ENCODE peak calls at places on chromosomes 16 and 17, in five cellular contexts. Z is WTC11, T is B cell, G is epithelial cell of esophagus, D is PC-3. L is an unnamed sample.

GRCh38 chr17:4220655-4221054 is 43.1 kb downstream of the ANKFY1 start:
- DNase-seq in G (no peak), T (no peak), D (no peak), Z (no peak), L (no peak)

GRCh38 chr17:13410874-13411273 is 190.9 kb downstream of the HS3ST3A1 start:
- DNase-seq in D (peak; percentile 22), G (peak; percentile 6), Z (no peak), T (no peak), L (no peak)

GRCh38 chr16:14148016-14148415 is 76.9 kb downstream of the MRTFB start:
- DNase-seq in T (no peak), G (no peak), D (no peak), Z (no peak), L (no peak)

GRCh38 chr16:3964686-3965290 is 84.3 kb upstream of the CREBBP start:
- DNase-seq in D (no peak), G (no peak), T (no peak), Z (no peak), L (no peak)

GRCh38 chr17:74477411-74477810 is 11.0 kb downstream of the CD300A start:
- DNase-seq in D (no peak), G (no peak), Z (no peak), T (no peak), L (no peak)

GRCh38 chr16:53084141-53084541 is 29.4 kb downstream of the CHD9 start:
- DNase-seq in D (no peak), Z (no peak), G (peak; percentile 95), T (no peak), L (no peak)

GRCh38 chr16:47528431-47528830 is 67.3 kb downstream of the PHKB start:
- DNase-seq in D (no peak), T (no peak), Z (no peak), G (no peak), L (no peak)

GRCh38 chr17:7893226-7893880 is 4.8 kb downstream of the CHD3 start:
- DNase-seq in Z (no peak), D (no peak), G (no peak), T (no peak), L (no peak)

GRCh38 chr17:75920045-75920560 is 15.4 kb upstream of the MRPL38 start:
- DNase-seq in G (no peak), D (no peak), T (no peak), Z (no peak), L (no peak)

GRCh38 chr16:81453091-81453728 is 8.6 kb downstream of the CMIP start:
- DNase-seq in T (no peak), Z (no peak), D (no peak), G (no peak), L (no peak)

GRCh38 chr16:67939507-67940435 is 3.1 kb upstream of the PSMB10 start:
- DNase-seq in D (no peak), T (no peak), G (no peak), Z (no peak), L (no peak)

GRCh38 chr17:12074346-12074745 is 53.7 kb downstream of the MAP2K4 start:
- DNase-seq in Z (no peak), T (no peak), D (no peak), G (no peak), L (no peak)

GRCh38 chr16:80250376-80250775 is 290.4 kb upstream of the DYNLRB2 start:
- DNase-seq in T (no peak), D (no peak), G (peak; percentile 43), Z (no peak), L (no peak)

GRCh38 chr17:56292010-56292409 is 138.7 kb downstream of the ANKFN1 start:
- DNase-seq in Z (no peak), D (peak; percentile 50), T (no peak), G (peak; percentile 34), L (no peak)

GRCh38 chr17:15490634-15491261 is 23.3 kb upstream of the CDRT4 start:
- DNase-seq in G (peak; percentile 74), Z (peak; percentile 56), T (no peak), D (peak; percentile 74), L (no peak)

GRCh38 chr16:15857779-15858560 is 1.1 kb upstream of the MYH11 start:
- DNase-seq in T (no peak), Z (peak; percentile 69), G (peak; percentile 17), D (no peak), L (peak; percentile 64)

GRCh38 chr16:15055141-15056053 is 477 bp downstream of the NTAN1 start:
- DNase-seq in D (peak; percentile 9), Z (peak; percentile 69), G (no peak), T (peak; percentile 77), L (no peak)

GRCh38 chr17:70239391-70239826 is 70.1 kb downstream of the KCNJ2 start:
- DNase-seq in Z (no peak), G (no peak), T (no peak), D (no peak), L (no peak)

GRCh38 chr17:48127371-48128051 is 19.9 kb downstream of the SNX11 start:
- DNase-seq in T (no peak), Z (no peak), D (peak; percentile 87), G (peak; percentile 89), L (no peak)

GRCh38 chr16:56677474-56677873 is 4.8 kb upstream of the MT1X start:
- DNase-seq in D (no peak), T (peak; percentile 27), Z (no peak), G (no peak), L (no peak)

GRCh38 chr16:27999687-28000086 is 63.8 kb downstream of the GSG1L start:
- DNase-seq in D (peak; percentile 6), T (no peak), G (peak; percentile 9), Z (no peak), L (no peak)

GRCh38 chr17:57357830-57358426 is 101.6 kb downstream of the MSI2 start:
- DNase-seq in T (no peak), G (peak; percentile 88), D (peak; percentile 88), Z (no peak), L (no peak)

GRCh38 chr17:40099627-40100418 is 566 bp downstream of the NR1D1 start:
- DNase-seq in G (peak; percentile 20), Z (no peak), D (no peak), T (no peak), L (no peak)

GRCh38 chr16:57137566-57138273 is 45.3 kb downstream of the CPNE2 start:
- DNase-seq in D (no peak), T (no peak), Z (no peak), G (no peak), L (no peak)

GRCh38 chr17:65104541-65104940 is 32.6 kb upstream of the RGS9 start:
- DNase-seq in G (no peak), Z (no peak), D (no peak), T (no peak), L (no peak)

GRCh38 chr16:54062361-54063346 is 223.9 kb downstream of the IRX3 start:
- DNase-seq in D (no peak), G (no peak), T (no peak), Z (no peak), L (no peak)

GRCh38 chr17:55157165-55157564 is 107.6 kb upstream of the HLF start:
- DNase-seq in G (peak; percentile 39), Z (no peak), D (peak; percentile 34), T (no peak), L (no peak)

GRCh38 chr17:46023783-46024388 is 24.8 kb downstream of the STH start:
- DNase-seq in D (no peak), Z (no peak), G (no peak), T (no peak), L (no peak)

GRCh38 chr16:85330694-85331188 is 218.5 kb upstream of the CIBAR2 start:
- DNase-seq in G (peak; percentile 66), Z (no peak), T (peak; percentile 45), D (peak; percentile 71), L (no peak)

GRCh38 chr17:71631483-71631882 is 489.3 kb upstream of the SOX9 start:
- DNase-seq in G (peak; percentile 66), T (no peak), Z (no peak), D (peak; percentile 91), L (no peak)

GRCh38 chr17:64611374-64611773 is 50.7 kb downstream of the SMURF2 start:
- DNase-seq in Z (no peak), D (no peak), G (no peak), T (no peak), L (no peak)

GRCh38 chr17:15184872-15185624 is 80.1 kb downstream of the PMP22 start:
- DNase-seq in D (no peak), G (no peak), Z (no peak), T (no peak), L (no peak)

GRCh38 chr16:88922114-88922825 is 54.7 kb downstream of the CBFA2T3 start:
- DNase-seq in G (no peak), D (peak; percentile 42), Z (peak; percentile 58), T (no peak), L (no peak)

GRCh38 chr16:55955845-55956244 is 80.7 kb upstream of the CES5A start:
- DNase-seq in G (no peak), T (no peak), D (no peak), Z (no peak), L (no peak)

GRCh38 chr17:30222741-30223175 is 12.7 kb downstream of the SLC6A4 start:
- DNase-seq in T (no peak), D (no peak), G (no peak), Z (no peak), L (no peak)

GRCh38 chr16:83793179-83793578 is 14.6 kb upstream of the HSBP1 start:
- DNase-seq in G (peak; percentile 51), Z (no peak), T (no peak), D (peak; percentile 20), L (no peak)

GRCh38 chr16:83789642-83790401 is 18.0 kb upstream of the HSBP1 start:
- DNase-seq in D (no peak), T (no peak), G (no peak), Z (no peak), L (no peak)

GRCh38 chr16:83791916-83792315 is 15.9 kb upstream of the HSBP1 start:
- DNase-seq in G (no peak), T (no peak), D (no peak), Z (no peak), L (no peak)

GRCh38 chr16:83794874-83795273 is 12.9 kb upstream of the HSBP1 start:
- DNase-seq in G (no peak), Z (no peak), D (no peak), T (no peak), L (no peak)

DNA sequence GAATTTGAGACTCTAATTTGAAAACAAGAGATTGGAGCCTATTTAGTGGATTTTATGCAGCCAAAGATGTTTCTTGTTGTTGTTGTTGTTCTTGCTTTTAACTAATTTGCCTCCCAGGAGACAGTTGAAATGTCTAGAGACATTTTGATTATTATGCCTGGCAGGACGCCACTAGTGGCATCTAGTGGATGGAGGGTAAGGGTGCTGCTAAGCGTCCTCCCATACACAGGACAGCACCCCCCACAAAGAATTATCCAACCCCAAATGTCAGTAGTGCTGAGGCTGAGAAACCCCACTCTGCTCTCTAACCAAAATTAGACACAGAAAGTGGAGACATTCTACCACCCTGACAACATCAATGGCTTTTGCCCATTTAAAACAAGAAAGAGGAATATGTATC is 15.4 kb upstream of the HSBP1 start:
- DNase-seq in T (no peak), Z (no peak), G (no peak), D (no peak), L (no peak)
- TF ChIP-seq CTCF in T (no peak), Z (no peak), G (no peak), D (no peak), L (no peak)

GRCh38 chr17:59534583-59534982 is 30.8 kb upstream of the DHX40 start:
- DNase-seq in Z (no peak), G (no peak), T (no peak), D (peak; percentile 46), L (no peak)
- TF ChIP-seq CTCF in Z (no peak), G (no peak), T (no peak), D (peak; percentile 45), L (no peak)

GRCh38 chr16:22624759-22625533 is 114.3 kb downstream of the NPIPB5 start:
- DNase-seq in Z (no peak), D (no peak), G (peak; percentile 93), T (no peak), L (no peak)
- TF ChIP-seq CTCF in Z (no peak), D (no peak), G (no peak), T (no peak), L (no peak)

GRCh38 chr17:17877548-17878358 is 41.0 kb upstream of the SREBF1 start:
- DNase-seq in G (peak; percentile 39), T (no peak), D (no peak), Z (peak; percentile 52), L (peak; percentile 66)
- TF ChIP-seq CTCF in G (no peak), T (no peak), D (no peak), Z (no peak), L (no peak)